ENCODE peak calls at places on chromosomes 1 and 21, in nine cellular contexts. D is endothelial cell of umbilical vein, H is esophagus muscularis mucosa, M is GM12892, N is breast epithelium, G is stomach, Z is GM23338, J is suprapubic skin, K is GM12891. F is an unnamed sample.

GRCh38 chr21:42063206-42063577 is 7.9 kb upstream of the UMODL1 start:
- DNase-seq in M (no peak), G (peak; percentile 48), H (no peak), D (no peak), Z (no peak), N (no peak), J (no peak), K (no peak), F (peak; percentile 63)

GRCh38 chr1:57839067-57839466 is 415.2 kb upstream of the DAB1 start:
- DNase-seq in N (no peak), J (no peak), Z (no peak), G (no peak), D (no peak), M (no peak), H (no peak), K (no peak), F (no peak)

GRCh38 chr21:37006243-37006520 is 320 bp upstream of the RIPPLY3 start:
- DNase-seq in N (no peak), Z (no peak), K (no peak), G (no peak), M (no peak), D (no peak), H (no peak), J (no peak), F (peak; percentile 79)

GRCh38 chr1:205466612-205467236 is 10.9 kb upstream of the BLACAT1 start:
- DNase-seq in M (no peak), Z (no peak), D (no peak), H (no peak), N (no peak), K (no peak), G (no peak), J (no peak), F (no peak)

GRCh38 chr1:238177960-238178359 is 287.2 kb upstream of the ZP4 start:
- DNase-seq in N (no peak), J (no peak), Z (peak; percentile 40), K (no peak), M (no peak), G (no peak), H (no peak), D (no peak), F (no peak)

GRCh38 chr1:46285730-46286477 is 17.5 kb downstream of the LRRC41 start:
- DNase-seq in G (no peak), M (no peak), J (no peak), H (no peak), K (no peak), Z (peak; percentile 54), N (no peak), D (no peak), F (no peak)

GRCh38 chr1:110455151-110455550 is 4.2 kb downstream of the PROK1 start:
- DNase-seq in M (no peak), G (no peak), D (no peak), N (no peak), H (no peak), Z (peak; percentile 75), K (no peak), J (no peak), F (no peak)

GRCh38 chr1:61052393-61053280 is 29.7 kb upstream of the NFIA start:
- DNase-seq in N (no peak), G (no peak), H (no peak), D (no peak), J (no peak), Z (peak; percentile 69), M (no peak), K (no peak), F (peak; percentile 44)

GRCh38 chr21:35150562-35151226 is 101.6 kb upstream of the RUNX1 start:
- DNase-seq in Z (no peak), K (no peak), J (no peak), M (no peak), H (no peak), G (no peak), D (no peak), N (no peak), F (no peak)

GRCh38 chr1:245687636-245688535 is 533.1 kb downstream of the KIF26B start:
- DNase-seq in D (no peak), N (no peak), M (no peak), G (no peak), J (peak; percentile 41), H (no peak), K (no peak), Z (peak; percentile 69), F (no peak)

GRCh38 chr1:166974647-166975345 is 544 bp downstream of the ILDR2 start:
- DNase-seq in H (peak; percentile 53), N (no peak), K (no peak), D (no peak), J (no peak), Z (no peak), G (no peak), M (no peak), F (no peak)

GRCh38 chr1:41483960-41484844 is at the start of gene EDN2:
- DNase-seq in D (no peak), H (no peak), N (peak; percentile 74), G (peak; percentile 95), M (no peak), K (no peak), J (no peak), Z (peak; percentile 62), F (peak; percentile 84)

GRCh38 chr21:25862596-25862995 is 127.8 kb downstream of the GABPA start:
- DNase-seq in Z (peak; percentile 69), K (no peak), M (no peak), G (no peak), D (no peak), N (no peak), H (no peak), J (no peak), F (no peak)

GRCh38 chr1:202593845-202594244 is 116.4 kb downstream of the SYT2 start:
- DNase-seq in N (peak; percentile 91), M (no peak), Z (no peak), D (no peak), K (no peak), J (no peak), G (no peak), H (no peak), F (no peak)

GRCh38 chr1:200226268-200226968 is 183.4 kb downstream of the ZNF281 start:
- DNase-seq in Z (peak; percentile 72), J (no peak), D (peak; percentile 19), K (no peak), H (no peak), N (no peak), M (no peak), G (no peak), F (no peak)

GRCh38 chr1:33220701-33221384 is 35.4 kb upstream of the ZNF362 start:
- DNase-seq in K (no peak), H (peak; percentile 89), D (no peak), Z (peak; percentile 39), N (no peak), J (no peak), G (peak; percentile 42), M (no peak), F (peak; percentile 22)

GRCh38 chr21:44006017-44006624 is 6.0 kb upstream of the TRAPPC10 start:
- DNase-seq in Z (no peak), G (no peak), K (no peak), H (no peak), D (peak; percentile 56), J (no peak), M (no peak), N (no peak), F (no peak)

GRCh38 chr1:43388613-43389012 is 987 bp downstream of the MED8 start:
- DNase-seq in J (no peak), Z (no peak), H (no peak), M (no peak), K (no peak), N (no peak), G (no peak), D (no peak), F (no peak)

GRCh38 chr1:42684139-42684538 is 1.9 kb downstream of the YBX1 start:
- DNase-seq in M (no peak), K (no peak), G (no peak), D (no peak), H (no peak), Z (peak; percentile 39), N (no peak), J (no peak), F (no peak)

GRCh38 chr1:35442737-35443136 is 114.5 kb downstream of the KIAA0319L start:
- DNase-seq in N (no peak), H (peak; percentile 55), G (no peak), D (no peak), K (no peak), M (no peak), J (no peak), Z (no peak), F (no peak)

GRCh38 chr1:181128592-181129497 is 40.3 kb downstream of the IER5 start:
- DNase-seq in D (no peak), N (no peak), K (no peak), G (no peak), J (no peak), M (no peak), H (no peak), Z (peak; percentile 51), F (peak; percentile 70)
- TF ChIP-seq POLR2AphosphoS5 in D (no peak), N (no peak), K (peak; percentile 73), G (no peak), J (no peak), M (peak; percentile 84), H (no peak), Z (no peak), F (no peak)

GRCh38 chr1:44696789-44697188 is 22.3 kb downstream of the ARMH1 start:
- DNase-seq in G (no peak), N (no peak), Z (no peak), K (no peak), H (no peak), J (no peak), D (no peak), M (no peak), F (no peak)
- TF ChIP-seq POLR2AphosphoS5 in G (no peak), N (no peak), Z (no peak), K (no peak), H (no peak), J (no peak), D (no peak), M (no peak), F (no peak)

GRCh38 chr1:19628879-19629278 is 15.2 kb upstream of the NBL1 start:
- DNase-seq in Z (peak; percentile 27), K (no peak), M (no peak), G (no peak), N (no peak), J (no peak), D (no peak), H (no peak), F (no peak)
- TF ChIP-seq POLR2AphosphoS5 in Z (no peak), K (no peak), M (no peak), G (no peak), N (no peak), J (no peak), D (no peak), H (no peak), F (no peak)

DNA sequence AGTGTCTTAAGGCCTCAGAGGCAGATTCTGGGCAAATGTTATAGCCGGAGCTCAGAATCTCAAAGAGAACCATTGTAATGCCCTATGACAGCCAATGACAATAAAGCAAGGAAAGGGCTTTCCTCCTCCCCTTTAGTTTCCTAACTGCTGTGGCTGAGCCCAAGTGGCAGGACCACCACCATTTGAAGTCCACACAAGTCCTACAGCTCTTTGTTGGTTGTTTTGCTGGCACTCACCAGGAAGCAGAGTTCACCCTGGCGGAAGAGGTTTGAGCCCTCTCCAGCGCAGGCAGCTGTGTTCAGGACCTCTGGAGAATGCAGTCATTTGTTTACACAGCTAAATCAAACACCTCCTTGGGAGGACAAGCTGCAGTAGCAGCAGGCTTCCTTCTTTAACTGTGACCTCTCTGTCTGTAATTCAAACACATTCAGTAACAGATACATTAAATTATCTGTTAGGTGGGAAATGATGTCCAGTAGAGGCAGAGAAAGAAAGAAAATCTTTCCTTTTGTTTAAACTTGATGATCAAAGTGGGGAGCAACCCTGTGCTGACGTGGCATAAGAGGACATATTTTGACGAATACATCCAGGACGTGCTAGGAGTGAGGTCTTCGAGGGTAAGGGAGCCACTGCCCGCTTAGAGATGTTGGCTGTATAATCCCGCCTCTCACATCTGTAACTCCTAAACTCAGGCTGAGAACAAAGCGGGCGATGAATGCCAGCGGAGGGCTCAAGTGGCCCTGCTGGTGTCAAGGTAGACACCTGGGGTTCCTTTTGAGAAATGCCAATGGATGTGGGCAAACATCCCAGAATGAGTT is 51.9 kb downstream of the ABCA4 start:
- DNase-seq in J (no peak), D (peak; percentile 98), G (peak; percentile 79), Z (no peak), M (no peak), N (no peak), K (no peak), H (no peak), F (peak; percentile 83)
- TF ChIP-seq POLR2AphosphoS5 in J (no peak), D (peak; percentile 85), G (no peak), Z (peak; percentile 22), M (no peak), N (no peak), K (no peak), H (no peak), F (peak; percentile 7)